ENCODE peak calls at places on chromosomes 3 and 15, in six cellular contexts. One of them, this sample, is unnamed. For H3K27me3 and H3K9me3, the result is how much of the 10 kb centered on the place peaks cover.

GRCh38 chr3:175224051-175224450 is 364.9 kb downstream of the NAALADL2 start:
- DNase-seq in tibial artery: no peak
- DNase-seq in GM23248: no peak
- DNase-seq in SJSA1: no peak
- DNase-seq in CD8-positive, alpha-beta T cell: no peak
- DNase-seq in thoracic aorta: no peak
- DNase-seq in this sample: peak

GRCh38 chr3:160130950-160131349 is 94.3 kb upstream of the C3orf80 start:
- DNase-seq in CD8-positive, alpha-beta T cell: no peak
- DNase-seq in GM23248: peak
- DNase-seq in SJSA1: no peak
- DNase-seq in thoracic aorta: no peak
- DNase-seq in tibial artery: no peak
- DNase-seq in this sample: no peak

GRCh38 chr3:132595036-132595435 is 2.0 kb upstream of the ACKR4 start:
- DNase-seq in CD8-positive, alpha-beta T cell: no peak
- DNase-seq in SJSA1: no peak
- DNase-seq in tibial artery: no peak
- DNase-seq in GM23248: peak
- DNase-seq in thoracic aorta: no peak
- DNase-seq in this sample: no peak

GRCh38 chr3:112120485-112120836 is 12.6 kb downstream of the GCSAM start:
- DNase-seq in tibial artery: no peak
- DNase-seq in GM23248: no peak
- DNase-seq in thoracic aorta: no peak
- DNase-seq in SJSA1: no peak
- DNase-seq in CD8-positive, alpha-beta T cell: no peak
- DNase-seq in this sample: no peak

GRCh38 chr3:151268267-151269235 is 9.8 kb downstream of the P2RY14 start:
- DNase-seq in tibial artery: no peak
- DNase-seq in CD8-positive, alpha-beta T cell: no peak
- DNase-seq in SJSA1: no peak
- DNase-seq in GM23248: no peak
- DNase-seq in thoracic aorta: no peak
- DNase-seq in this sample: no peak

GRCh38 chr3:16064660-16065414 is 109.6 kb upstream of the GALNT15 start:
- DNase-seq in SJSA1: peak
- DNase-seq in thoracic aorta: peak
- DNase-seq in tibial artery: peak
- DNase-seq in GM23248: peak
- DNase-seq in CD8-positive, alpha-beta T cell: no peak
- DNase-seq in this sample: peak

GRCh38 chr15:37058316-37058985 is 41.9 kb downstream of the MEIS2 start:
- DNase-seq in CD8-positive, alpha-beta T cell: no peak
- DNase-seq in tibial artery: no peak
- DNase-seq in SJSA1: no peak
- DNase-seq in GM23248: no peak
- DNase-seq in thoracic aorta: no peak
- DNase-seq in this sample: no peak

GRCh38 chr3:127404614-127405598 is 117.1 kb upstream of the PRR20G start:
- DNase-seq in SJSA1: peak
- DNase-seq in GM23248: no peak
- DNase-seq in CD8-positive, alpha-beta T cell: no peak
- DNase-seq in thoracic aorta: no peak
- DNase-seq in tibial artery: no peak
- DNase-seq in this sample: no peak

GRCh38 chr3:197023998-197024651 is 5.5 kb downstream of the MELTF start:
- DNase-seq in tibial artery: no peak
- DNase-seq in GM23248: peak
- DNase-seq in SJSA1: no peak
- DNase-seq in CD8-positive, alpha-beta T cell: no peak
- DNase-seq in thoracic aorta: no peak
- DNase-seq in this sample: no peak

GRCh38 chr3:22542311-22542710 is 660.8 kb upstream of the UBE2E2 start:
- DNase-seq in CD8-positive, alpha-beta T cell: no peak
- DNase-seq in thoracic aorta: no peak
- DNase-seq in GM23248: no peak
- DNase-seq in tibial artery: no peak
- DNase-seq in SJSA1: no peak
- DNase-seq in this sample: no peak

GRCh38 chr3:102580760-102581159 is 145.9 kb downstream of the ZPLD1 start:
- DNase-seq in thoracic aorta: no peak
- DNase-seq in CD8-positive, alpha-beta T cell: no peak
- DNase-seq in tibial artery: no peak
- DNase-seq in GM23248: no peak
- DNase-seq in SJSA1: no peak
- DNase-seq in this sample: no peak

GRCh38 chr3:137761563-137762503 is 2.3 kb upstream of the SOX14 start:
- DNase-seq in GM23248: no peak
- DNase-seq in CD8-positive, alpha-beta T cell: no peak
- DNase-seq in thoracic aorta: no peak
- DNase-seq in tibial artery: no peak
- DNase-seq in SJSA1: no peak
- DNase-seq in this sample: no peak
- H3K27me3 ChIP-seq in GM23248: half or more
- H3K27me3 ChIP-seq in CD8-positive, alpha-beta T cell: under half
- H3K27me3 ChIP-seq in thoracic aorta: under half
- H3K27me3 ChIP-seq in tibial artery: half or more
- H3K27me3 ChIP-seq in SJSA1: half or more
- H3K27me3 ChIP-seq in this sample: half or more

GRCh38 chr15:20345401-20345958 is 196.1 kb downstream of the GOLGA6L6 start:
- DNase-seq in thoracic aorta: no peak
- DNase-seq in tibial artery: no peak
- DNase-seq in CD8-positive, alpha-beta T cell: no peak
- DNase-seq in SJSA1: no peak
- DNase-seq in GM23248: no peak
- DNase-seq in this sample: no peak

GRCh38 chr15:20341901-20342605 is 199.5 kb downstream of the GOLGA6L6 start:
- DNase-seq in tibial artery: peak
- DNase-seq in CD8-positive, alpha-beta T cell: peak
- DNase-seq in GM23248: no peak
- DNase-seq in thoracic aorta: no peak
- DNase-seq in SJSA1: peak
- DNase-seq in this sample: peak

GRCh38 chr15:20340931-20341661 is 200.5 kb downstream of the GOLGA6L6 start:
- DNase-seq in GM23248: no peak
- DNase-seq in tibial artery: peak
- DNase-seq in CD8-positive, alpha-beta T cell: peak
- DNase-seq in thoracic aorta: no peak
- DNase-seq in SJSA1: peak
- DNase-seq in this sample: peak

GRCh38 chr15:20344601-20345400 is 196.8 kb downstream of the GOLGA6L6 start:
- DNase-seq in CD8-positive, alpha-beta T cell: no peak
- DNase-seq in thoracic aorta: no peak
- DNase-seq in GM23248: no peak
- DNase-seq in tibial artery: no peak
- DNase-seq in SJSA1: no peak
- DNase-seq in this sample: no peak

DNA sequence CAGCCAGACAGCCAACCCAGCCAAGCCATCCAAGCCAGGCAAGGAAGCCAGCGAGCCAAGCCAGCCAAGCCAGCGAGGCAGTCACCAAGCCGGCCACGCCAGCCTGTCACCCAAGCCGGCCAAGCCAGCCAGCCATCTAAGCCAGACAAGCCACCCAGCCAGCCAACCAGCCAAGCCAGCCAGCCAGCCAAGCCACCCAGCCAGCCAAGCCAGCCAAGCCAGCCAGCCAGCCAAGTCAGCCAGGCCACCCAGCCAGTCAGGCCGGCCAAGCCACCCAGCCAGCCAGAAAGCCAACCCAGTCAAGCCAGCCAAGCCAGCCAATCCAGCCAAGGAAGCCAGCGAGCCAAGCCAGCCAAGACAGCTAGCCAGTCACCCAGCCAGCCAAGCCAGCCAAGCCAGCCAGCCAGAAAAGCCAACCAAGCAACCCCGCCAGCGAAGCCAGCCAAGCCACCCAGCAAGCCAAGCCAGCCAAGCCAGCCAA is 201.2 kb downstream of the GOLGA6L6 start:
- DNase-seq in thoracic aorta: no peak
- DNase-seq in CD8-positive, alpha-beta T cell: peak
- DNase-seq in tibial artery: peak
- DNase-seq in SJSA1: peak
- DNase-seq in GM23248: no peak
- DNase-seq in this sample: peak
- H3K9me3 ChIP-seq in thoracic aorta: under half
- H3K9me3 ChIP-seq in CD8-positive, alpha-beta T cell: under half
- H3K9me3 ChIP-seq in tibial artery: under half
- H3K9me3 ChIP-seq in SJSA1: under half
- H3K9me3 ChIP-seq in GM23248: under half
- H3K9me3 ChIP-seq in this sample: under half

DNA sequence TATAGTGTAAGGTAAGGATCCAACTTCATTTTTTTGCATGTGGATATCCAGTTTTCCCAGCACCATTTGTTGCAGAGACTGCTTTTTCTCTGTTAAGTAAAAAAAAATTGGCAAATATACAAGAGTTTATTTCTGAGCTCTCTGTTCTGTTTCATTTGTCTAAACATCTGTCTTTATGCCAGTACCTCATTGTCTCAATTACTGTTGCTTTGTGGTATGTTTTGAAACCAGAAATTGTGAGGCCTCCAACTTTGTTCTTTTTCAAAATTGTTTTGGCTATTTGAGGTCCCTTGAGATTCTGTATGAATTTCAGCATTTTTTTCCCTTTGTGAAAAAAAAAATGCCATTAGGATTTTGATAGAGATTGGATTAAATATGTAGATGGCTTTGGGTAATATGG is 150.5 kb downstream of the MINAR1 start:
- DNase-seq in GM23248: no peak
- DNase-seq in SJSA1: no peak
- DNase-seq in CD8-positive, alpha-beta T cell: no peak
- DNase-seq in tibial artery: no peak
- DNase-seq in thoracic aorta: no peak
- DNase-seq in this sample: no peak
- H3K27me3 ChIP-seq in GM23248: under half
- H3K27me3 ChIP-seq in SJSA1: under half
- H3K27me3 ChIP-seq in CD8-positive, alpha-beta T cell: under half
- H3K27me3 ChIP-seq in tibial artery: under half
- H3K27me3 ChIP-seq in thoracic aorta: under half
- H3K27me3 ChIP-seq in this sample: under half

GRCh38 chr15:25072857-25073476 is 118.2 kb downstream of the SNRPN start:
- DNase-seq in CD8-positive, alpha-beta T cell: no peak
- DNase-seq in thoracic aorta: no peak
- DNase-seq in GM23248: no peak
- DNase-seq in tibial artery: no peak
- DNase-seq in SJSA1: no peak
- DNase-seq in this sample: no peak
- H3K9me3 ChIP-seq in CD8-positive, alpha-beta T cell: half or more
- H3K9me3 ChIP-seq in thoracic aorta: half or more
- H3K9me3 ChIP-seq in GM23248: under half
- H3K9me3 ChIP-seq in tibial artery: half or more
- H3K9me3 ChIP-seq in SJSA1: half or more
- H3K9me3 ChIP-seq in this sample: half or more

GRCh38 chr3:182178488-182179200 is 466.9 kb downstream of the SOX2 start:
- DNase-seq in SJSA1: no peak
- DNase-seq in thoracic aorta: no peak
- DNase-seq in CD8-positive, alpha-beta T cell: no peak
- DNase-seq in tibial artery: no peak
- DNase-seq in GM23248: no peak
- DNase-seq in this sample: no peak
- H3K27me3 ChIP-seq in SJSA1: under half
- H3K27me3 ChIP-seq in thoracic aorta: under half
- H3K27me3 ChIP-seq in CD8-positive, alpha-beta T cell: under half
- H3K27me3 ChIP-seq in tibial artery: under half
- H3K27me3 ChIP-seq in GM23248: under half
- H3K27me3 ChIP-seq in this sample: under half

GRCh38 chr3:7193271-7193670 is 332.4 kb downstream of the GRM7 start:
- DNase-seq in tibial artery: no peak
- DNase-seq in SJSA1: no peak
- DNase-seq in GM23248: no peak
- DNase-seq in thoracic aorta: no peak
- DNase-seq in CD8-positive, alpha-beta T cell: no peak
- DNase-seq in this sample: no peak
- H3K9me3 ChIP-seq in tibial artery: under half
- H3K9me3 ChIP-seq in SJSA1: under half
- H3K9me3 ChIP-seq in GM23248: under half
- H3K9me3 ChIP-seq in thoracic aorta: under half
- H3K9me3 ChIP-seq in CD8-positive, alpha-beta T cell: under half
- H3K9me3 ChIP-seq in this sample: under half

DNA sequence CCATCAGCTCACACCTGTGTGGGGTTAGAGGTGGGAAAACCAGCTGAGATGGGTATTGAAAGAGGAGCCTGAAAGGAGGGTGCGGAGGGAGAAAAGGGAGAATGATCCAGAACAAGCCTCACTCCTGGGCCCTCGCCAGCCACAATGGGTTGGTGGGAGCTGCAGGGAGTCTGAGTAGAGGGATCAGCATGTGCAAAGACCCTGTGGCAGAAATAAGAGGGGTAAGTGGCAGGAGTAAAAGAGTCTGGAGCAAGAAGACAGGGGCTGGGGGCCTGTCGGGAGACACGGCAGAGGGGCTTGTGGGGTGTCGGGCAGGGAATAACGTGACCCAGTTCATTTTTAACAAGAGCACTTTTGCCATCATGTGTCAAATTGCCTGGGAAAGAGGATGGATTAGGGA is 34.0 kb downstream of the CCDC33 start:
- DNase-seq in CD8-positive, alpha-beta T cell: no peak
- DNase-seq in GM23248: no peak
- DNase-seq in SJSA1: no peak
- DNase-seq in thoracic aorta: no peak
- DNase-seq in tibial artery: no peak
- DNase-seq in this sample: no peak
- H3K27me3 ChIP-seq in CD8-positive, alpha-beta T cell: under half
- H3K27me3 ChIP-seq in GM23248: under half
- H3K27me3 ChIP-seq in SJSA1: under half
- H3K27me3 ChIP-seq in thoracic aorta: under half
- H3K27me3 ChIP-seq in tibial artery: half or more
- H3K27me3 ChIP-seq in this sample: under half

GRCh38 chr3:6510713-6511112 is 350.2 kb upstream of the GRM7 start:
- DNase-seq in SJSA1: no peak
- DNase-seq in GM23248: no peak
- DNase-seq in CD8-positive, alpha-beta T cell: no peak
- DNase-seq in tibial artery: no peak
- DNase-seq in thoracic aorta: no peak
- DNase-seq in this sample: no peak

GRCh38 chr3:6508410-6508759 is 352.5 kb upstream of the GRM7 start:
- DNase-seq in SJSA1: no peak
- DNase-seq in GM23248: no peak
- DNase-seq in tibial artery: no peak
- DNase-seq in CD8-positive, alpha-beta T cell: no peak
- DNase-seq in thoracic aorta: no peak
- DNase-seq in this sample: no peak

GRCh38 chr3:6504385-6504784 is 356.5 kb upstream of the GRM7 start:
- DNase-seq in GM23248: no peak
- DNase-seq in CD8-positive, alpha-beta T cell: no peak
- DNase-seq in SJSA1: no peak
- DNase-seq in tibial artery: no peak
- DNase-seq in thoracic aorta: no peak
- DNase-seq in this sample: no peak

DNA sequence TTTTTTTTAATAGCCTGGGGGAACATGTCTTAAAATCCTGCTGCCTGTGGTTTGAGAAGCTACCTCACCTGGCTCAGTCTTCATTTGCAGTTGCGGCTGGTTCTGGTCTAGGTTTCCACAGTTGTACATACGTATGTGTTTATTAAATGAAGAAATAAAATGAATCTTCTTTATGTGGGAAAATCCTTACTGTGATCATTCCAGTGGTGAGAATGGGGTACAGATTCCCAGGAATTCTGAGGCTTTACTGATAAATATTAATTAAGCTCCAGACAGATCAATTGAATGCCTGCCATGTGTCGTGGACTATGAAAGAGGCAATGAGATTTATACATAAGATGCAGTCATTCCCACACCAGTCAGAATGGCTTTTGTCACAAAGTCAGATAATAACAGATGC is 356.1 kb upstream of the GRM7 start:
- DNase-seq in CD8-positive, alpha-beta T cell: no peak
- DNase-seq in tibial artery: no peak
- DNase-seq in SJSA1: no peak
- DNase-seq in GM23248: no peak
- DNase-seq in thoracic aorta: no peak
- DNase-seq in this sample: no peak
- H3K9me3 ChIP-seq in CD8-positive, alpha-beta T cell: under half
- H3K9me3 ChIP-seq in tibial artery: under half
- H3K9me3 ChIP-seq in SJSA1: under half
- H3K9me3 ChIP-seq in GM23248: under half
- H3K9me3 ChIP-seq in thoracic aorta: under half
- H3K9me3 ChIP-seq in this sample: under half

This sample was measured in heart right ventricle.